ENCODE peak calls at places on chromosomes 4 and X, in seven cellular contexts. One of them, this sample, is unnamed.

GRCh38 chr4:52823478-52824092 is 38.5 kb upstream of the RASL11B start:
- DNase-seq in osteocyte: no peak
- DNase-seq in activated gamma-delta T cell treated with Interleukin-2 at 50 U/mL for 16 hours: no peak
- DNase-seq in sigmoid colon: no peak
- DNase-seq in NCI-H524: no peak
- DNase-seq in stromal cell of bone marrow: no peak
- DNase-seq in D341Med: no peak
- DNase-seq in this sample: no peak

GRCh38 chr4:78937837-78938236 is 1.4 kb downstream of the PAQR3 start:
- DNase-seq in osteocyte: no peak
- DNase-seq in activated gamma-delta T cell treated with Interleukin-2 at 50 U/mL for 16 hours: no peak
- DNase-seq in sigmoid colon: no peak
- DNase-seq in NCI-H524: no peak
- DNase-seq in stromal cell of bone marrow: peak
- DNase-seq in D341Med: no peak
- DNase-seq in this sample: no peak

GRCh38 chr4:137967480-137968190 is 274.5 kb downstream of the SLC7A11 start:
- DNase-seq in osteocyte: no peak
- DNase-seq in activated gamma-delta T cell treated with Interleukin-2 at 50 U/mL for 16 hours: no peak
- DNase-seq in sigmoid colon: no peak
- DNase-seq in NCI-H524: no peak
- DNase-seq in stromal cell of bone marrow: no peak
- DNase-seq in D341Med: no peak
- DNase-seq in this sample: no peak

GRCh38 chr4:53476232-53477037 is 99.0 kb downstream of the FIP1L1 start:
- DNase-seq in osteocyte: no peak
- DNase-seq in activated gamma-delta T cell treated with Interleukin-2 at 50 U/mL for 16 hours: no peak
- DNase-seq in sigmoid colon: no peak
- DNase-seq in NCI-H524: no peak
- DNase-seq in stromal cell of bone marrow: peak
- DNase-seq in D341Med: no peak
- DNase-seq in this sample: no peak

GRCh38 chrX:103461156-103461555 is 58.1 kb downstream of the RAB40A start:
- DNase-seq in osteocyte: no peak
- DNase-seq in activated gamma-delta T cell treated with Interleukin-2 at 50 U/mL for 16 hours: no peak
- DNase-seq in sigmoid colon: no peak
- DNase-seq in NCI-H524: no peak
- DNase-seq in stromal cell of bone marrow: no peak
- DNase-seq in D341Med: no peak
- DNase-seq in this sample: no peak

GRCh38 chr4:184979461-184980124 is 38.7 kb upstream of the HELT start:
- DNase-seq in osteocyte: no peak
- DNase-seq in activated gamma-delta T cell treated with Interleukin-2 at 50 U/mL for 16 hours: no peak
- DNase-seq in sigmoid colon: no peak
- DNase-seq in NCI-H524: peak
- DNase-seq in stromal cell of bone marrow: no peak
- DNase-seq in D341Med: no peak
- DNase-seq in this sample: no peak

GRCh38 chrX:26511621-26512363 is 295.8 kb downstream of the MAGEB5 start:
- DNase-seq in osteocyte: no peak
- DNase-seq in activated gamma-delta T cell treated with Interleukin-2 at 50 U/mL for 16 hours: no peak
- DNase-seq in sigmoid colon: no peak
- DNase-seq in NCI-H524: no peak
- DNase-seq in stromal cell of bone marrow: no peak
- DNase-seq in D341Med: no peak
- DNase-seq in this sample: no peak

GRCh38 chr4:158553364-158553763 is 31.7 kb downstream of the RXFP1 start:
- DNase-seq in osteocyte: no peak
- DNase-seq in activated gamma-delta T cell treated with Interleukin-2 at 50 U/mL for 16 hours: no peak
- DNase-seq in sigmoid colon: no peak
- DNase-seq in NCI-H524: no peak
- DNase-seq in stromal cell of bone marrow: no peak
- DNase-seq in D341Med: no peak
- DNase-seq in this sample: no peak

GRCh38 chr4:168654206-168655174 is 157.6 kb downstream of the PALLD start:
- DNase-seq in osteocyte: no peak
- DNase-seq in activated gamma-delta T cell treated with Interleukin-2 at 50 U/mL for 16 hours: no peak
- DNase-seq in sigmoid colon: no peak
- DNase-seq in NCI-H524: no peak
- DNase-seq in stromal cell of bone marrow: no peak
- DNase-seq in D341Med: no peak
- DNase-seq in this sample: no peak

GRCh38 chrX:47513697-47514085 is 30.7 kb upstream of the ZNF41 start:
- DNase-seq in osteocyte: no peak
- DNase-seq in activated gamma-delta T cell treated with Interleukin-2 at 50 U/mL for 16 hours: no peak
- DNase-seq in sigmoid colon: no peak
- DNase-seq in NCI-H524: no peak
- DNase-seq in stromal cell of bone marrow: no peak
- DNase-seq in D341Med: no peak
- DNase-seq in this sample: no peak

GRCh38 chr4:51884606-51885005 is 41.7 kb downstream of the DCUN1D4 start:
- DNase-seq in osteocyte: no peak
- DNase-seq in activated gamma-delta T cell treated with Interleukin-2 at 50 U/mL for 16 hours: no peak
- DNase-seq in sigmoid colon: no peak
- DNase-seq in NCI-H524: no peak
- DNase-seq in stromal cell of bone marrow: no peak
- DNase-seq in D341Med: no peak
- DNase-seq in this sample: no peak

GRCh38 chrX:30627818-30628652 is 25.2 kb upstream of the GK start:
- DNase-seq in osteocyte: no peak
- DNase-seq in activated gamma-delta T cell treated with Interleukin-2 at 50 U/mL for 16 hours: no peak
- DNase-seq in sigmoid colon: no peak
- DNase-seq in NCI-H524: no peak
- DNase-seq in stromal cell of bone marrow: no peak
- DNase-seq in D341Med: no peak
- DNase-seq in this sample: no peak

GRCh38 chr4:57342406-57342805 is 232.2 kb upstream of the IGFBP7 start:
- DNase-seq in osteocyte: no peak
- DNase-seq in activated gamma-delta T cell treated with Interleukin-2 at 50 U/mL for 16 hours: no peak
- DNase-seq in sigmoid colon: no peak
- DNase-seq in NCI-H524: no peak
- DNase-seq in stromal cell of bone marrow: peak
- DNase-seq in D341Med: no peak
- DNase-seq in this sample: no peak

GRCh38 chr4:25030283-25031076 is at the start of gene LGI2:
- DNase-seq in osteocyte: no peak
- DNase-seq in activated gamma-delta T cell treated with Interleukin-2 at 50 U/mL for 16 hours: no peak
- DNase-seq in sigmoid colon: peak
- DNase-seq in NCI-H524: no peak
- DNase-seq in stromal cell of bone marrow: no peak
- DNase-seq in D341Med: peak
- DNase-seq in this sample: no peak

GRCh38 chr4:8759987-8760386 is 111.7 kb downstream of the HMX1 start:
- DNase-seq in osteocyte: no peak
- DNase-seq in activated gamma-delta T cell treated with Interleukin-2 at 50 U/mL for 16 hours: no peak
- DNase-seq in sigmoid colon: peak
- DNase-seq in NCI-H524: peak
- DNase-seq in stromal cell of bone marrow: no peak
- DNase-seq in D341Med: no peak
- DNase-seq in this sample: no peak

GRCh38 chr4:53644607-53645006 is 53.3 kb upstream of the LNX1 start:
- DNase-seq in osteocyte: no peak
- DNase-seq in activated gamma-delta T cell treated with Interleukin-2 at 50 U/mL for 16 hours: no peak
- DNase-seq in sigmoid colon: no peak
- DNase-seq in NCI-H524: no peak
- DNase-seq in stromal cell of bone marrow: no peak
- DNase-seq in D341Med: no peak
- DNase-seq in this sample: no peak

GRCh38 chrX:42384956-42385355 is 393.0 kb downstream of the PPP1R2C start:
- DNase-seq in osteocyte: no peak
- DNase-seq in activated gamma-delta T cell treated with Interleukin-2 at 50 U/mL for 16 hours: no peak
- DNase-seq in sigmoid colon: no peak
- DNase-seq in NCI-H524: no peak
- DNase-seq in stromal cell of bone marrow: no peak
- DNase-seq in D341Med: no peak
- DNase-seq in this sample: no peak

GRCh38 chrX:12245650-12246645 is 107.7 kb downstream of the FRMPD4 start:
- DNase-seq in osteocyte: no peak
- DNase-seq in activated gamma-delta T cell treated with Interleukin-2 at 50 U/mL for 16 hours: no peak
- DNase-seq in sigmoid colon: no peak
- DNase-seq in NCI-H524: no peak
- DNase-seq in stromal cell of bone marrow: peak
- DNase-seq in D341Med: no peak
- DNase-seq in this sample: no peak

GRCh38 chr4:61152433-61152832 is 47.7 kb upstream of the ADGRL3 start:
- DNase-seq in osteocyte: no peak
- DNase-seq in activated gamma-delta T cell treated with Interleukin-2 at 50 U/mL for 16 hours: no peak
- DNase-seq in sigmoid colon: no peak
- DNase-seq in NCI-H524: no peak
- DNase-seq in stromal cell of bone marrow: no peak
- DNase-seq in D341Med: no peak
- DNase-seq in this sample: no peak

GRCh38 chrX:50723006-50723405 is 91.0 kb downstream of the SHROOM4 start:
- DNase-seq in osteocyte: no peak
- DNase-seq in activated gamma-delta T cell treated with Interleukin-2 at 50 U/mL for 16 hours: no peak
- DNase-seq in sigmoid colon: no peak
- DNase-seq in NCI-H524: no peak
- DNase-seq in stromal cell of bone marrow: no peak
- DNase-seq in D341Med: no peak
- DNase-seq in this sample: no peak

GRCh38 chr4:152778656-152779512 is 646 bp downstream of the TIGD4 start:
- DNase-seq in osteocyte: no peak
- DNase-seq in activated gamma-delta T cell treated with Interleukin-2 at 50 U/mL for 16 hours: peak
- DNase-seq in sigmoid colon: peak
- DNase-seq in NCI-H524: peak
- DNase-seq in stromal cell of bone marrow: no peak
- DNase-seq in D341Med: peak
- DNase-seq in this sample: no peak

GRCh38 chr4:47071863-47072441 is 40.6 kb downstream of the GABRB1 start:
- DNase-seq in osteocyte: no peak
- DNase-seq in activated gamma-delta T cell treated with Interleukin-2 at 50 U/mL for 16 hours: no peak
- DNase-seq in sigmoid colon: no peak
- DNase-seq in NCI-H524: no peak
- DNase-seq in stromal cell of bone marrow: peak
- DNase-seq in D341Med: no peak
- DNase-seq in this sample: no peak

GRCh38 chr4:186606593-186606992 is 51.2 kb upstream of the MTNR1A start:
- DNase-seq in osteocyte: no peak
- DNase-seq in activated gamma-delta T cell treated with Interleukin-2 at 50 U/mL for 16 hours: no peak
- DNase-seq in sigmoid colon: no peak
- DNase-seq in NCI-H524: peak
- DNase-seq in stromal cell of bone marrow: no peak
- DNase-seq in D341Med: peak
- DNase-seq in this sample: no peak

GRCh38 chr4:132642196-132642817 is 506.8 kb upstream of the PCDH10 start:
- DNase-seq in osteocyte: no peak
- DNase-seq in activated gamma-delta T cell treated with Interleukin-2 at 50 U/mL for 16 hours: no peak
- DNase-seq in sigmoid colon: no peak
- DNase-seq in NCI-H524: peak
- DNase-seq in stromal cell of bone marrow: peak
- DNase-seq in D341Med: peak
- DNase-seq in this sample: no peak

GRCh38 chr4:182593864-182594263 is 323.3 kb downstream of the DCTD start:
- DNase-seq in osteocyte: no peak
- DNase-seq in activated gamma-delta T cell treated with Interleukin-2 at 50 U/mL for 16 hours: no peak
- DNase-seq in sigmoid colon: no peak
- DNase-seq in NCI-H524: no peak
- DNase-seq in stromal cell of bone marrow: no peak
- DNase-seq in D341Med: peak
- DNase-seq in this sample: no peak

GRCh38 chr4:105896461-105896939 is 1.2 kb downstream of the NPNT start:
- DNase-seq in osteocyte: no peak
- DNase-seq in activated gamma-delta T cell treated with Interleukin-2 at 50 U/mL for 16 hours: no peak
- DNase-seq in sigmoid colon: no peak
- DNase-seq in NCI-H524: no peak
- DNase-seq in stromal cell of bone marrow: no peak
- DNase-seq in D341Med: no peak
- DNase-seq in this sample: no peak

GRCh38 chr4:24693636-24694035 is 101.7 kb upstream of the SOD3 start:
- DNase-seq in osteocyte: no peak
- DNase-seq in activated gamma-delta T cell treated with Interleukin-2 at 50 U/mL for 16 hours: no peak
- DNase-seq in sigmoid colon: no peak
- DNase-seq in NCI-H524: no peak
- DNase-seq in stromal cell of bone marrow: no peak
- DNase-seq in D341Med: no peak
- DNase-seq in this sample: no peak

GRCh38 chrX:19566359-19567141 is 51.2 kb upstream of the MAP3K15 start:
- DNase-seq in osteocyte: peak
- DNase-seq in activated gamma-delta T cell treated with Interleukin-2 at 50 U/mL for 16 hours: no peak
- DNase-seq in sigmoid colon: no peak
- DNase-seq in NCI-H524: no peak
- DNase-seq in stromal cell of bone marrow: no peak
- DNase-seq in D341Med: no peak
- DNase-seq in this sample: peak

GRCh38 chr4:38665846-38666490 is 2.0 kb downstream of the KLF3 start:
- DNase-seq in osteocyte: no peak
- DNase-seq in activated gamma-delta T cell treated with Interleukin-2 at 50 U/mL for 16 hours: no peak
- DNase-seq in sigmoid colon: no peak
- DNase-seq in NCI-H524: no peak
- DNase-seq in stromal cell of bone marrow: no peak
- DNase-seq in D341Med: no peak
- DNase-seq in this sample: no peak

GRCh38 chr4:15794432-15794831 is 16.3 kb downstream of the CD38 start:
- DNase-seq in osteocyte: no peak
- DNase-seq in activated gamma-delta T cell treated with Interleukin-2 at 50 U/mL for 16 hours: no peak
- DNase-seq in sigmoid colon: no peak
- DNase-seq in NCI-H524: no peak
- DNase-seq in stromal cell of bone marrow: no peak
- DNase-seq in D341Med: no peak
- DNase-seq in this sample: no peak

GRCh38 chrX:15988661-15989603 is 134.3 kb upstream of the AP1S2 start:
- DNase-seq in osteocyte: no peak
- DNase-seq in activated gamma-delta T cell treated with Interleukin-2 at 50 U/mL for 16 hours: no peak
- DNase-seq in sigmoid colon: no peak
- DNase-seq in NCI-H524: no peak
- DNase-seq in stromal cell of bone marrow: peak
- DNase-seq in D341Med: no peak
- DNase-seq in this sample: no peak

This sample was measured in effector memory CD8-positive, alpha-beta T cell.